ENCODE peak calls at places on chromosomes 5 and 9, in nine cellular contexts. P, O, T, C, K, J, M, D and V are unnamed samples. For H3K36me3, the result is how much of the 10 kb centered on the place peaks cover.

GRCh38 chr5:139214646-139215045 is 16.5 kb upstream of the SIL1 start:
- DNase-seq in M (no peak), K (no peak), C (no peak), D (no peak), T (no peak), P (no peak), J (no peak), O (no peak), V (no peak)

GRCh38 chr5:39639618-39640078 is 214.9 kb upstream of the DAB2 start:
- DNase-seq in T (no peak), P (no peak), J (no peak), M (no peak), K (no peak), O (no peak), C (no peak), D (no peak), V (no peak)

GRCh38 chr5:6365142-6365976 is 13.0 kb downstream of the MED10 start:
- DNase-seq in O (no peak), K (peak), J (no peak), P (no peak), T (no peak), M (no peak), C (no peak), D (no peak), V (no peak)

GRCh38 chr5:126448720-126449119 is 25.5 kb downstream of the GRAMD2B start:
- DNase-seq in T (no peak), K (no peak), J (no peak), P (no peak), C (no peak), O (no peak), M (no peak), D (no peak), V (no peak)

GRCh38 chr9:137449931-137450537 is 8.9 kb upstream of the ENTPD8 start:
- DNase-seq in M (peak), C (no peak), J (peak), D (peak), K (peak), T (no peak), P (no peak), O (no peak), V (no peak)

GRCh38 chr5:174401793-174402192 is 322.6 kb upstream of the MSX2 start:
- DNase-seq in K (no peak), M (no peak), P (no peak), O (no peak), J (no peak), C (no peak), D (no peak), T (no peak), V (no peak)

GRCh38 chr9:132408521-132408920 is 1.5 kb upstream of the CFAP77 start:
- DNase-seq in D (no peak), C (no peak), P (no peak), K (no peak), M (no peak), T (no peak), J (no peak), O (no peak), V (no peak)

GRCh38 chr9:107816187-107817021 is 326.8 kb upstream of the KLF4 start:
- DNase-seq in O (no peak), C (no peak), D (no peak), M (no peak), T (no peak), P (peak), K (no peak), J (no peak), V (no peak)

GRCh38 chr5:135821802-135822201 is 12.7 kb upstream of the SLC25A48 start:
- DNase-seq in D (no peak), C (no peak), T (no peak), J (no peak), O (no peak), M (no peak), K (peak), P (no peak), V (no peak)

GRCh38 chr9:3256571-3256970 is 269.2 kb downstream of the RFX3 start:
- DNase-seq in M (no peak), C (no peak), T (no peak), O (no peak), K (no peak), J (no peak), P (no peak), D (no peak), V (no peak)

GRCh38 chr5:36944607-36945225 is 68.1 kb downstream of the NIPBL start:
- DNase-seq in M (no peak), C (no peak), J (no peak), P (no peak), K (no peak), O (peak), D (no peak), T (peak), V (no peak)

GRCh38 chr5:138985683-138986082 is 110.5 kb upstream of the LRRTM2 start:
- DNase-seq in J (no peak), P (no peak), T (no peak), D (no peak), C (no peak), M (no peak), K (no peak), O (no peak), V (no peak)

GRCh38 chr5:56698463-56699381 is 116.6 kb upstream of the MAP3K1 start:
- DNase-seq in M (no peak), K (no peak), D (no peak), J (no peak), T (peak), C (no peak), P (no peak), O (peak), V (no peak)

GRCh38 chr9:10436771-10437170 is 176.0 kb downstream of the PTPRD start:
- DNase-seq in J (no peak), C (no peak), T (no peak), O (no peak), P (no peak), M (no peak), D (no peak), K (no peak), V (no peak)

GRCh38 chr9:4831119-4831518 is 38.4 kb downstream of the RCL1 start:
- DNase-seq in P (no peak), C (no peak), K (no peak), J (no peak), T (peak), M (no peak), D (no peak), O (no peak), V (no peak)

GRCh38 chr5:61163905-61164304 is 1.6 kb upstream of the SMIM15 start:
- DNase-seq in C (no peak), K (no peak), D (no peak), J (no peak), T (no peak), P (no peak), M (no peak), O (no peak), V (no peak)

GRCh38 chr5:149552761-149553160 is 1.5 kb upstream of the CSNK1A1 start:
- DNase-seq in C (no peak), M (no peak), P (no peak), K (no peak), T (peak), D (no peak), J (no peak), O (no peak), V (no peak)

GRCh38 chr5:16147179-16147900 is 32.3 kb downstream of the MARCHF11 start:
- DNase-seq in K (no peak), J (no peak), P (no peak), C (no peak), T (no peak), D (no peak), O (no peak), M (no peak), V (no peak)

GRCh38 chr5:160233215-160233614 is 3.9 kb downstream of the FABP6 start:
- DNase-seq in K (no peak), J (no peak), P (peak), C (no peak), M (no peak), D (no peak), T (no peak), O (no peak), V (no peak)

GRCh38 chr5:28281381-28281780 is 1243.0 kb upstream of the CDH9 start:
- DNase-seq in P (no peak), J (no peak), O (no peak), T (no peak), M (no peak), C (no peak), D (no peak), K (no peak), V (no peak)

GRCh38 chr9:107504585-107505455 is 15.3 kb upstream of the KLF4 start:
- DNase-seq in M (peak), C (no peak), J (no peak), K (no peak), D (no peak), P (no peak), O (no peak), T (no peak), V (peak)

GRCh38 chr9:133779516-133780403 is 41.6 kb upstream of the SARDH start:
- DNase-seq in O (no peak), P (no peak), C (no peak), T (no peak), K (peak), J (no peak), M (no peak), D (peak), V (no peak)
- H3K36me3 ChIP-seq in O (under half), P (under half), C (under half), T (under half), K (under half), J (under half), M (under half), D (under half), V (under half)

GRCh38 chr9:135485385-135485784 is 5.8 kb downstream of the PPP1R26 start:
- DNase-seq in K (no peak), P (no peak), T (no peak), D (no peak), O (no peak), M (no peak), C (no peak), J (no peak), V (no peak)

GRCh38 chr9:135486267-135487065 is 6.9 kb downstream of the PPP1R26 start:
- DNase-seq in T (no peak), D (no peak), C (no peak), K (peak), M (no peak), P (no peak), J (no peak), O (no peak), V (no peak)

GRCh38 chr9:135487281-135488012 is 7.9 kb downstream of the PPP1R26 start:
- DNase-seq in D (peak), T (no peak), M (no peak), P (no peak), J (no peak), K (peak), O (no peak), C (no peak), V (no peak)

GRCh38 chr9:135484460-135485277 is 5.1 kb downstream of the PPP1R26 start:
- DNase-seq in M (no peak), D (peak), T (no peak), K (no peak), P (no peak), J (no peak), C (no peak), O (no peak), V (no peak)

GRCh38 chr9:135485832-135486231 is 6.2 kb downstream of the PPP1R26 start:
- DNase-seq in M (no peak), T (no peak), P (no peak), K (peak), C (no peak), D (no peak), J (no peak), O (no peak), V (no peak)
- H3K36me3 ChIP-seq in M (under half), T (under half), P (under half), K (under half), C (under half), D (under half), J (under half), O (under half), V (under half)

DNA sequence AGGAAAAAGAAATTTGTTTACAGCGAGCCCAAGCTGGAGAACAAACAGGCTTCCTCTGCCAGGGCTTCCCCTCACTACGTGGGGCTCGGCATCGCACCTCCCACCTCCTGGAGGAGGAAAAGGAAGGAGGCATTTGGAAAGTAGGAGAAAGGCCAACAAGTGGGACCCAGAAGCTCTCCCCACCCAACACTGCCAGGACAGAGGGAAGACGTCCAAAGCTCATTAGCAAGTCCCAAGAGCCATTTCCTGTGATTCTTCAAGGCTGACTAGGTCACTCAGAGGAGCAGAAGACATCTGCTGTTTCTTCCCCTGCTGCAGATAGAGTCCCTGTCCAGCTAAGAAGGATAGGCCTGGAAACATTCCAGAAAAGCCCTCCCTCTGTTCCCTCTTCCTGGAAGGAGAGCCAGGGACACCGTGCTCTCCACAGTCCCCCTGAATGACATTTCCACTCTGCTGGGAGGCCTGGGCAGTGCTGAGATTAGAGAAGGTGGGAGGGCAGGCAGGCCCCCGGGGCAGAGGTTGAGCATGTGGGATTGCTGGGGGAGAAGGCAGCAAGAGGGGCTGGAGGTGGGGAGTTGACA is 57.0 kb upstream of the NEURL1B start:
- DNase-seq in O (no peak), P (no peak), C (no peak), K (peak), D (no peak), T (peak), J (no peak), M (no peak), V (no peak)
- H3K36me3 ChIP-seq in O (under half), P (under half), C (under half), K (under half), D (under half), T (under half), J (under half), M (under half), V (under half)

GRCh38 chr5:77430726-77431125 is 61.4 kb downstream of the WDR41 start:
- DNase-seq in J (no peak), M (no peak), K (no peak), O (no peak), T (no peak), P (no peak), D (no peak), C (no peak), V (no peak)
- H3K36me3 ChIP-seq in J (under half), M (under half), K (under half), O (under half), T (under half), P (under half), D (under half), C (under half), V (under half)

GRCh38 chr5:142915840-142916424 is 145.8 kb downstream of the ARHGAP26 start:
- DNase-seq in D (no peak), T (peak), P (peak), M (peak), O (peak), K (no peak), J (no peak), C (no peak), V (peak)
- H3K36me3 ChIP-seq in D (under half), T (under half), P (under half), M (under half), O (under half), K (under half), J (under half), C (under half), V (under half)

DNA sequence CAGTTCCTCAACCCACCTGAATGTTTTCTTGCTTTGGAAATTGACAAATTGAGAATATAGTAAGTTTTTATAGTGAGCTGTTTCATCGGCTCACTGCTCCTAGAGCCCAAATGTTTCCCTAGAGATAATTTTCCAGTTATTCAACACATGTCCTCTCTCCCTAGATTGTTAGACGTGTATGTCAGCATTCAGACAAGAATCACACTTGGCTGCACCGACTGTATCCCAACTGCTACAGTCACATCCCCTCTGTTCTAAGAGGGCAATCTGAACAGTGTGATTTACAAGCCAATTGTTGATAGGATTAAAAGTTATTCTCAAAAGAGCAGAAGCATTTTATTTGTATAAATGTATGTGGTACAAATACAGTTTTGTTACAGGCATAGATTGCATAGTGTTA is 93.9 kb downstream of the MAMDC2 start:
- DNase-seq in T (no peak), C (no peak), O (no peak), M (no peak), D (no peak), K (no peak), P (no peak), J (no peak), V (no peak)
- H3K36me3 ChIP-seq in T (under half), C (under half), O (under half), M (under half), D (under half), K (under half), P (under half), J (under half), V (under half)

GRCh38 chr5:134577022-134577795 is 51.7 kb downstream of the JADE2 start:
- DNase-seq in P (no peak), T (peak), J (no peak), O (no peak), D (no peak), M (no peak), C (no peak), K (no peak), V (no peak)
- H3K36me3 ChIP-seq in P (under half), T (under half), J (half or more), O (under half), D (under half), M (under half), C (half or more), K (under half), V (under half)